ENCODE peak calls at places on chromosome 17, in eight cellular contexts. D is kidney, P is psoas muscle, U is Peyer's patch, H is stomach, T is dorsolateral prefrontal cortex, R is retinal pigment epithelial cell, K is esophagus squamous epithelium. A is an unnamed sample.
A peak's percentile ranks its signal among the peaks of the same experiment; 100 is the strongest.

GRCh38 chr17:59220328-59221158 is at the start of gene GDPD1:
- DNase-seq in D (peak; percentile 98), P (peak; percentile 98), U (peak; percentile 98), H (peak; percentile 99), T (peak; percentile 97), R (peak; percentile 64), K (peak; percentile 74), A (peak; percentile 96)

GRCh38 chr17:15377200-15377599 is 35.8 kb upstream of the TEKT3 start:
- DNase-seq in D (no peak), P (no peak), U (no peak), H (no peak), T (no peak), R (no peak), K (no peak), A (no peak)

GRCh38 chr17:74528491-74529199 is 2.6 kb downstream of the CD300LB start:
- DNase-seq in D (no peak), P (peak; percentile 25), U (peak; percentile 53), H (peak; percentile 26), T (no peak), R (no peak), K (no peak), A (peak; percentile 60)

GRCh38 chr17:44533533-44534246 is 23.6 kb upstream of the FZD2 start:
- DNase-seq in D (peak; percentile 95), P (peak; percentile 92), U (peak; percentile 95), H (peak; percentile 92), T (peak; percentile 20), R (no peak), K (no peak), A (peak; percentile 92)

GRCh38 chr17:44628234-44629188 is 27.8 kb upstream of the MEIOC start:
- DNase-seq in D (peak; percentile 91), P (peak; percentile 54), U (peak; percentile 53), H (no peak), T (no peak), R (peak; percentile 38), K (no peak), A (no peak)

GRCh38 chr17:41645371-41646063 is 21.1 kb upstream of the KRT17 start:
- DNase-seq in D (no peak), P (no peak), U (no peak), H (no peak), T (no peak), R (no peak), K (no peak), A (no peak)

GRCh38 chr17:57109393-57110151 is 24.5 kb downstream of the AKAP1 start:
- DNase-seq in D (peak; percentile 64), P (peak; percentile 86), U (no peak), H (no peak), T (no peak), R (no peak), K (no peak), A (no peak)

GRCh38 chr17:18166894-18167293 is 16.7 kb upstream of the ALKBH5 start:
- DNase-seq in D (no peak), P (no peak), U (no peak), H (peak; percentile 44), T (no peak), R (no peak), K (no peak), A (no peak)

GRCh38 chr17:20073056-20073979 is 64.2 kb downstream of the SPECC1 start:
- DNase-seq in D (peak; percentile 88), P (peak; percentile 72), U (peak; percentile 71), H (peak; percentile 34), T (no peak), R (no peak), K (no peak), A (peak; percentile 88)

GRCh38 chr17:57636985-57637667 is 108.0 kb downstream of the CCDC182 start:
- DNase-seq in D (no peak), P (peak; percentile 40), U (peak; percentile 56), H (no peak), T (no peak), R (no peak), K (no peak), A (no peak)

GRCh38 chr17:58384900-58385299 is 32.4 kb downstream of the RNF43 start:
- DNase-seq in D (no peak), P (no peak), U (no peak), H (no peak), T (no peak), R (no peak), K (no peak), A (no peak)

GRCh38 chr17:38742431-38743308 is 5.5 kb downstream of the PCGF2 start:
- DNase-seq in D (no peak), P (peak; percentile 59), U (peak; percentile 71), H (no peak), T (peak; percentile 68), R (no peak), K (no peak), A (no peak)

GRCh38 chr17:48543854-48544355 is 1.0 kb downstream of the HOXB2 start:
- DNase-seq in D (no peak), P (no peak), U (no peak), H (no peak), T (no peak), R (no peak), K (no peak), A (no peak)

GRCh38 chr17:57649731-57650484 is 95.2 kb downstream of the CCDC182 start:
- DNase-seq in D (no peak), P (no peak), U (no peak), H (no peak), T (no peak), R (peak; percentile 33), K (no peak), A (no peak)

GRCh38 chr17:37358098-37358829 is 17.5 kb upstream of the C17orf78 start:
- DNase-seq in D (no peak), P (peak; percentile 65), U (peak; percentile 64), H (peak; percentile 43), T (peak; percentile 51), R (no peak), K (no peak), A (peak; percentile 42)

GRCh38 chr17:27807567-27808470 is 7.5 kb upstream of the NOS2 start:
- DNase-seq in D (no peak), P (no peak), U (peak; percentile 86), H (peak; percentile 49), T (peak; percentile 48), R (no peak), K (no peak), A (no peak)

GRCh38 chr17:48745381-48746275 is 17.1 kb upstream of the HOXB13 start:
- DNase-seq in D (no peak), P (no peak), U (no peak), H (no peak), T (no peak), R (no peak), K (no peak), A (no peak)

GRCh38 chr17:46212634-46213435 is 19.6 kb upstream of the KANSL1 start:
- DNase-seq in D (no peak), P (no peak), U (peak; percentile 89), H (peak; percentile 73), T (peak; percentile 58), R (no peak), K (no peak), A (peak; percentile 70)

GRCh38 chr17:82228278-82228841 is 482 bp upstream of the SLC16A3 start:
- DNase-seq in D (peak; percentile 92), P (peak; percentile 74), U (peak; percentile 89), H (peak; percentile 72), T (no peak), R (no peak), K (no peak), A (no peak)

GRCh38 chr17:45394001-45394912 is 38.4 kb downstream of the ARHGAP27 start:
- DNase-seq in D (no peak), P (no peak), U (no peak), H (no peak), T (no peak), R (no peak), K (no peak), A (no peak)

GRCh38 chr17:7781467-7781866 is 52.5 kb upstream of the KDM6B start:
- DNase-seq in D (no peak), P (no peak), U (no peak), H (no peak), T (no peak), R (no peak), K (no peak), A (no peak)

GRCh38 chr17:7786866-7787265 is 47.2 kb upstream of the KDM6B start:
- DNase-seq in D (no peak), P (peak; percentile 15), U (no peak), H (no peak), T (no peak), R (no peak), K (no peak), A (no peak)

GRCh38 chr17:7780736-7781135 is 53.3 kb upstream of the KDM6B start:
- DNase-seq in D (no peak), P (no peak), U (no peak), H (no peak), T (no peak), R (no peak), K (no peak), A (no peak)

GRCh38 chr17:7777017-7777416 is 57.0 kb upstream of the KDM6B start:
- DNase-seq in D (no peak), P (no peak), U (no peak), H (no peak), T (no peak), R (no peak), K (no peak), A (no peak)

GRCh38 chr17:7782237-7782636 is 51.8 kb upstream of the KDM6B start:
- DNase-seq in D (no peak), P (no peak), U (no peak), H (no peak), T (no peak), R (peak; percentile 34), K (no peak), A (no peak)
- TF ChIP-seq CTCF in D (no peak), P (no peak), U (no peak), H (no peak), T (no peak), R (peak; percentile 50), K (no peak), A (no peak)

GRCh38 chr17:68821860-68822693 is 133.1 kb downstream of the ABCA8 start:
- DNase-seq in D (no peak), P (no peak), U (no peak), H (no peak), T (no peak), R (peak; percentile 79), K (no peak), A (no peak)
- H3K4me3 ChIP-seq in D (no peak overlapping the region), P (no peak overlapping the region), U (no peak overlapping the region), H (no peak overlapping the region), T (no peak overlapping the region), R (no peak overlapping the region), K (no peak overlapping the region), A (no peak overlapping the region)

GRCh38 chr17:64682261-64683181 is 20.4 kb upstream of the SMURF2 start:
- DNase-seq in D (no peak), P (no peak), U (no peak), H (no peak), T (no peak), R (no peak), K (no peak), A (no peak)
- TF ChIP-seq CTCF in D (no peak), P (no peak), U (no peak), H (no peak), T (no peak), R (no peak), K (no peak), A (no peak)

DNA sequence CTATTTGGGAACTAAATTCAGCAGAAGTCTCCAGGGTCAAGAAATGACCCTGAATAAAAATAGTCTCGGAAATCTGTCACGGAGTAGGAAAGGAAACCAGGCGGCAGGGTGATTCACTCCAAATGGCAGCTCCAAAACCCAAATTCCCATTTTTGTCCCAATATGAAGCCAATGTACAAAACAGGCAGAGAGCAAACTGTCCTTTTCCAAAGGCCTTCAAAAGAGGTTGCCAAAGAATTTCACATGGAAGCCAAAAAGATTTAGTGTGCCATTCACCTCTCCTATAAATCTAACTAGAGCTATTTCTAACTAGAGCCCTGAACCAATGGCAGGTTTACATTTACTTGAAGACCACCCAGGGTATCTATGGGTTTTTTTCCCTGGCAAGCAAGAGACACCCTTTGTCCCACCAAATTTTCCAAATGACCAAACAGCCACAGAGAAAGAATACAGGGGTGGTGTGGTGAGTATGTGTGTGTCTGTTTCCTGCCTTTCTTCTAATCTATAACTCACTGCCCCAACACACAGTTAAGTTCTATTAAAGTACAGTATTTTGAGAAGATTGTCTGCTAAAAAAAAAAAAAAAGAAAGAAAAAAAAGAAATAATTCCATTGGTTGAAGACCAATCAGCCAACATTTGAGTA is 6.8 kb downstream of the MYO1D start:
- DNase-seq in D (no peak), P (no peak), U (no peak), H (no peak), T (no peak), R (no peak), K (no peak), A (peak; percentile 51)
- H3K4me3 ChIP-seq in D (no peak overlapping the region), P (no peak overlapping the region), U (no peak overlapping the region), H (no peak overlapping the region), T (no peak overlapping the region), R (no peak overlapping the region), K (no peak overlapping the region), A (no peak overlapping the region)

A was measured in tibial artery.